ENCODE peak calls at places on chromosomes 11 and 22, in four cellular contexts. One of them, this sample, is unnamed.

GRCh38 chr11:63915961-63916836 is 765 bp downstream of the RCOR2 start:
- DNase-seq in mammary epithelial cell: no peak
- DNase-seq in tibial artery: peak; percentile 79
- DNase-seq in epithelial cell of esophagus: no peak
- DNase-seq in this sample: peak; percentile 23

GRCh38 chr11:1875093-1875785 is 16.5 kb downstream of the PRR33 start:
- DNase-seq in mammary epithelial cell: no peak
- DNase-seq in tibial artery: peak; percentile 65
- DNase-seq in epithelial cell of esophagus: no peak
- DNase-seq in this sample: no peak

GRCh38 chr11:106098893-106099553 is 21.6 kb downstream of the AASDHPPT start:
- DNase-seq in mammary epithelial cell: no peak
- DNase-seq in tibial artery: no peak
- DNase-seq in epithelial cell of esophagus: no peak
- DNase-seq in this sample: no peak

GRCh38 chr11:48024635-48025071 is 44.3 kb downstream of the PTPRJ start:
- DNase-seq in mammary epithelial cell: no peak
- DNase-seq in tibial artery: no peak
- DNase-seq in epithelial cell of esophagus: no peak
- DNase-seq in this sample: no peak

GRCh38 chr22:28329582-28330073 is 350.0 kb downstream of the TTC28 start:
- DNase-seq in mammary epithelial cell: peak; percentile 73
- DNase-seq in tibial artery: no peak
- DNase-seq in epithelial cell of esophagus: no peak
- DNase-seq in this sample: peak; percentile 76

GRCh38 chr11:120597250-120597649 is 85.7 kb downstream of the GRIK4 start:
- DNase-seq in mammary epithelial cell: no peak
- DNase-seq in tibial artery: no peak
- DNase-seq in epithelial cell of esophagus: no peak
- DNase-seq in this sample: no peak

GRCh38 chr22:41906822-41907221 is 8.1 kb downstream of the SHISA8 start:
- DNase-seq in mammary epithelial cell: no peak
- DNase-seq in tibial artery: no peak
- DNase-seq in epithelial cell of esophagus: no peak
- DNase-seq in this sample: no peak

GRCh38 chr11:72223615-72224586 is 666 bp upstream of the INPPL1 start:
- DNase-seq in mammary epithelial cell: no peak
- DNase-seq in tibial artery: peak; percentile 88
- DNase-seq in epithelial cell of esophagus: no peak
- DNase-seq in this sample: peak; percentile 65

GRCh38 chr11:99585606-99586005 is 564.9 kb downstream of the CNTN5 start:
- DNase-seq in mammary epithelial cell: no peak
- DNase-seq in tibial artery: no peak
- DNase-seq in epithelial cell of esophagus: no peak
- DNase-seq in this sample: no peak

GRCh38 chr22:40603088-40603605 is 33.4 kb downstream of the MRTFA start:
- DNase-seq in mammary epithelial cell: peak; percentile 66
- DNase-seq in tibial artery: no peak
- DNase-seq in epithelial cell of esophagus: peak; percentile 73
- DNase-seq in this sample: peak; percentile 63

GRCh38 chr11:125990244-125990643 is 44.4 kb downstream of the VSIG10L2 start:
- DNase-seq in mammary epithelial cell: peak; percentile 25
- DNase-seq in tibial artery: no peak
- DNase-seq in epithelial cell of esophagus: peak; percentile 5
- DNase-seq in this sample: peak; percentile 44

GRCh38 chr11:35617316-35617686 is 959 bp upstream of the FJX1 start:
- DNase-seq in mammary epithelial cell: no peak
- DNase-seq in tibial artery: no peak
- DNase-seq in epithelial cell of esophagus: no peak
- DNase-seq in this sample: no peak
- H3K4me3 ChIP-seq in mammary epithelial cell: peak overlapping the region; percentile 48
- H3K4me3 ChIP-seq in tibial artery: peak overlapping the region; percentile 70
- H3K4me3 ChIP-seq in epithelial cell of esophagus: no peak overlapping the region
- H3K4me3 ChIP-seq in this sample: peak overlapping the region; percentile 66

DNA sequence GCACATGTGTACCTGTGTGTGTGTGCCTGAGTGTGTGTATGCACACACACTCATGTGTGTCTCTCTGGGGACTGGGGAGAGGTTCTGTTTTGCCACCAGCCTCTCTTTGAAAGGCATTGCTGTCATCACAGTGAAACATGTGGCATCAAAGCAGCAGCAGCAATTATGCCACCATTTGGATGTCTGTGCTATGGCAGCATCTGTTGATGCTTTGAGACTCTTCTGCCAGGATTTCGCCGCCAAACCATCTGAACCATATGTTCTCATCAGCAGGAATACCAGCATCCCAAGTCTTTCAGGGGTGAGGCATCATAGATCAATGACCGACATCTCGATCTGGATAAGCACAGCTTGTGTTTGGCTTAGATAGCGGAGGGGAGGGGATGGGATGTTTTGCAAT is 168.6 kb downstream of the FAT3 start:
- DNase-seq in mammary epithelial cell: no peak
- DNase-seq in tibial artery: no peak
- DNase-seq in epithelial cell of esophagus: no peak
- DNase-seq in this sample: no peak
- TF ChIP-seq CTCF in mammary epithelial cell: no peak
- TF ChIP-seq CTCF in tibial artery: no peak
- TF ChIP-seq CTCF in epithelial cell of esophagus: no peak
- TF ChIP-seq CTCF in this sample: no peak

GRCh38 chr11:75813622-75814039 is 1.4 kb upstream of the UVRAG start:
- DNase-seq in mammary epithelial cell: peak; percentile 85
- DNase-seq in tibial artery: no peak
- DNase-seq in epithelial cell of esophagus: peak; percentile 55
- DNase-seq in this sample: peak; percentile 64

GRCh38 chr11:75811485-75811884 is 3.5 kb upstream of the UVRAG start:
- DNase-seq in mammary epithelial cell: no peak
- DNase-seq in tibial artery: no peak
- DNase-seq in epithelial cell of esophagus: no peak
- DNase-seq in this sample: no peak

GRCh38 chr11:75813126-75813525 is 1.9 kb upstream of the UVRAG start:
- DNase-seq in mammary epithelial cell: peak; percentile 82
- DNase-seq in tibial artery: no peak
- DNase-seq in epithelial cell of esophagus: peak; percentile 46
- DNase-seq in this sample: no peak

GRCh38 chr11:75814369-75814685 is 683 bp upstream of the UVRAG start:
- DNase-seq in mammary epithelial cell: no peak
- DNase-seq in tibial artery: no peak
- DNase-seq in epithelial cell of esophagus: no peak
- DNase-seq in this sample: no peak

GRCh38 chr11:75812542-75813040 is 2.4 kb upstream of the UVRAG start:
- DNase-seq in mammary epithelial cell: no peak
- DNase-seq in tibial artery: no peak
- DNase-seq in epithelial cell of esophagus: no peak
- DNase-seq in this sample: no peak
- H3K4me3 ChIP-seq in mammary epithelial cell: no peak overlapping the region
- H3K4me3 ChIP-seq in tibial artery: no peak overlapping the region
- H3K4me3 ChIP-seq in epithelial cell of esophagus: no peak overlapping the region
- H3K4me3 ChIP-seq in this sample: no peak overlapping the region

DNA sequence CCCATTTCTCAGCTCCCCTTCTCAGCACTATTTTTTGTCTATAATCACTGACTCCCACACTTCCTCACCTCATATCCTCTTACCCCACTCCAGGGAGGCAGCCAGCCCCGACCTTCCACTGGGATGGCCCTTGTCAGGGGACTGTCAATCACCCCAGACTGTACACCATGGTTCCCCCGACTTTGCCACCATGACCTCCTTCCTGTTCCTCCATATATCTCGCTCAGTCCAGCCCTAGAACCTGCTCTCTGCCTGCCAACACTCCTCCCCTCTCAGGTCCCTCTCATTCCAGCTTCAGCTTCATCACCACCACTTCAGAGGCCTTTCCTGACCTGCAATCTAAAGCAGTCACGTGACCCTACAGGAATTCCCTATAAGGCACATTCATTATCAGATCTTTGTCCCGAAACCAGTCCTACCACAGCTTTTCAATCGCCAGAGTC is 16.5 kb downstream of the PRPF19 start:
- DNase-seq in mammary epithelial cell: no peak
- DNase-seq in tibial artery: no peak
- DNase-seq in epithelial cell of esophagus: no peak
- DNase-seq in this sample: no peak
- TF ChIP-seq CTCF in mammary epithelial cell: no peak
- TF ChIP-seq CTCF in tibial artery: no peak
- TF ChIP-seq CTCF in epithelial cell of esophagus: no peak
- TF ChIP-seq CTCF in this sample: no peak

GRCh38 chr22:23144432-23144831 is 845 bp upstream of the RAB36 start:
- DNase-seq in mammary epithelial cell: no peak
- DNase-seq in tibial artery: no peak
- DNase-seq in epithelial cell of esophagus: no peak
- DNase-seq in this sample: no peak
- H3K4me3 ChIP-seq in mammary epithelial cell: no peak overlapping the region
- H3K4me3 ChIP-seq in tibial artery: peak overlapping the region; percentile 55
- H3K4me3 ChIP-seq in epithelial cell of esophagus: no peak overlapping the region
- H3K4me3 ChIP-seq in this sample: no peak overlapping the region

DNA sequence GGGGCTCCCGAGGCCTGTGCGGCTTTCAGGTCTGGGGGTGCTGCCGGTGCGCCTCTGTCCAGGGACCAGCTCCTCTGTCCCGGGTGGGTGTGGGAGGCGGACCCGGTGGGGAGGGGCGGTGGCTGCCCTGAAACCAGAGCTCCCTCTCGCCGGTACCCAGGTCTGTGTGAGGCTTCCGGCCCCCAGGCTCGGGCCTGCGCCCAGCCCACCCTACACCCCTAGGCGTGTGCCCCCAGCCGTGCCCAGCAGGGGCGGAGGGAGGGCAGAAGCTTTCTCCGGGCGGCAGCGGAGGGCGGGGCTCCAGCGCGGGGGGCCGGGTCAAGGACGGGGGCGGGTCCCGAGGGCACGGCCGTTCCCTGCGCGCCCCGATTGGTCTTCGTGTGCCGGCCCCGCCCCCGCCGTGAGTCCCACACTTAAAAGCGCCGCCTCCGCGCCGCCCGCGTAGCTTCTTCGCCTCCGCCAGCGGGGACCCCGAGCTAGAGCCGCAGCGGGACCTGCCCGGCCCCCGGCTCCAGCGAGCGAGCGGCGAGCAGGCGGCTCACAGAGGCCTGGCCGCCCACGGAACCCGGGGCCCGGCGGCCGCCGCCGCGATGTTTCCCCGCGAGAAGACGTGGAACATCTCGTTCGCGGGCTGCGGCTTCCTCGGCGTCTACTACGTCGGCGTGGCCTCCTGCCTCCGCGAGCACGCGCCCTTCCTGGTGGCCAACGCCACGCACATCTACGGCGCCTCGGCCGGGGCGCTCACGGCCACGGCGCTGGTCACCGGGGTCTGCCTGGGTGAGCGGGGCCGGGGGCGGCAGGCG is 616 bp downstream of the PNPLA2 start:
- DNase-seq in mammary epithelial cell: peak; percentile 81
- DNase-seq in tibial artery: peak; percentile 96
- DNase-seq in epithelial cell of esophagus: peak; percentile 92
- DNase-seq in this sample: peak; percentile 85
- TF ChIP-seq CTCF in mammary epithelial cell: no peak
- TF ChIP-seq CTCF in tibial artery: peak; percentile 58
- TF ChIP-seq CTCF in epithelial cell of esophagus: no peak
- TF ChIP-seq CTCF in this sample: no peak

DNA sequence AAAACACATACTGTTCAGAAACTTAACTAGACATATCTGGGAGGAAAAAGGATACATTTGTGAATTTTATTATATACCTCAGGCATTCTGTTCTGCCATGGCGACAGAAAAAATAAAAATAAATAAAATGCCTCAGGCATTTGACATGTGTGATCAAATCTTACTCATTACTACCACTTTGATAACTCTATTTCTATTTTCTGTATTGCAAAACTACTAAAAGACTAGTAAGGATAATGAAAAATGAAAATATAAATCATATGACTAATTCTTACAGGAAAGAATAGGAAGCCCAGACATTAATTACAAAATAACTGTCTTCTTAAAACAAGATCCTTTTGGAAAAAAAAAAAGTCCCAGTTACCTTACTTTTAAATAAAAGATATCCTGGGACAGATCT is 5.3 kb downstream of the PICALM start:
- DNase-seq in mammary epithelial cell: peak; percentile 69
- DNase-seq in tibial artery: no peak
- DNase-seq in epithelial cell of esophagus: peak; percentile 55
- DNase-seq in this sample: no peak
- H3K4me3 ChIP-seq in mammary epithelial cell: peak overlapping the region; percentile 27
- H3K4me3 ChIP-seq in tibial artery: peak overlapping the region; percentile 85
- H3K4me3 ChIP-seq in epithelial cell of esophagus: no peak overlapping the region
- H3K4me3 ChIP-seq in this sample: peak overlapping the region; percentile 21

GRCh38 chr11:128884703-128885338 is 6.3 kb upstream of the KCNJ5 start:
- DNase-seq in mammary epithelial cell: peak; percentile 60
- DNase-seq in tibial artery: no peak
- DNase-seq in epithelial cell of esophagus: peak; percentile 81
- DNase-seq in this sample: peak; percentile 79
- TF ChIP-seq CTCF in mammary epithelial cell: peak; percentile 67
- TF ChIP-seq CTCF in tibial artery: peak; percentile 91
- TF ChIP-seq CTCF in epithelial cell of esophagus: peak; percentile 80
- TF ChIP-seq CTCF in this sample: peak; percentile 74

DNA sequence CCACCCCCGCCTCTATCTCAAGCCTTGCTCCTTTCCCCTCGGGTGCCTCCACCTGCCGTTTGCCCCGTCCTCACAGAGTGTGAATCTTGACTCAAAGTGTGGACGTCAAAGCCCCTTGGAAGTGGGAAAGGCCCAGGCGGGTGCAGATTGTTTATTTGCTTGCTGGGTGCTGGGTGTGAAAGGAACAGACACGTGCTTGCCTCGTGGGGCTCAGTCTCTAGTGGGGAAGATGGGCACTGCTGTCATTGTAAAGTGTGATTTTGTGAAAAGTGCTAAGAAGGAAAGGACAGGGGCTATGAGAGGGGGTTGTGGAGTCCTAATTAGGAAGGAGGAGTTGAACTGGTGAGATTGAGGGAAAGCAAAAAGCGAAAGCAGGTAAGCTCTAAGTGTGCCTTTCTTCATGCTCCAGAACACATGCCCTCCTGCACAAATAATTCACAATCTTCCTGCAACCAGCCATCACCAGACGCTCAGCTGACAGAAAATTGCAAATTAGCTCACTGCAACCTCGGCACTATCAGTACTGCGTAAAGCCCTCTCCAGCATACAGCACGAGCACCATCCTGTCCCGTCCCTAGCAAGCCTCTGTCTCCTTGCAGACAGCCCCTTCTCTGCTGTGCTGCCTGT is 9.7 kb upstream of the GCAT start:
- DNase-seq in mammary epithelial cell: no peak
- DNase-seq in tibial artery: no peak
- DNase-seq in epithelial cell of esophagus: no peak
- DNase-seq in this sample: no peak
- H3K4me3 ChIP-seq in mammary epithelial cell: no peak overlapping the region
- H3K4me3 ChIP-seq in tibial artery: no peak overlapping the region
- H3K4me3 ChIP-seq in epithelial cell of esophagus: no peak overlapping the region
- H3K4me3 ChIP-seq in this sample: no peak overlapping the region

DNA sequence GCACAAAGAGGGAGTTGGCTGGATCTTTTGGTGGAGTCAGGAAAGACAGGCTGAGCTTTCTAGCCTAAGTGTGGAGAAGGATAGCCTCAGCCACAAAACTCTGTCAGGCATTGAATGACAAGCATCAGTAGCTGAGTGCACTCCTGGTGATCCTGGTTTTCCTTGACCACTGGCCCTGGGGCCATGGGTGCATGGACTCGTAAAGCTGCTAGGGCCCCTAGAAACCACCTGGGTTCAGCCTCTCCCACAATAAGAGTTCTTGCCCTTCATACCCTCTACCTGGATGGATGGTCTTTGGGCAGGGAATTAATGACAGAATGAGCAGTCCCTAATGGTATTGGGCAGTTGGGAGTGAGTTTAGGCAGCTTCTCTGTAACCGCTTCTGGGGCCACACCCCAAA is 22.9 kb downstream of the TUB start:
- DNase-seq in mammary epithelial cell: no peak
- DNase-seq in tibial artery: no peak
- DNase-seq in epithelial cell of esophagus: no peak
- DNase-seq in this sample: no peak
- TF ChIP-seq CTCF in mammary epithelial cell: no peak
- TF ChIP-seq CTCF in tibial artery: no peak
- TF ChIP-seq CTCF in epithelial cell of esophagus: no peak
- TF ChIP-seq CTCF in this sample: no peak